ENCODE peak calls at places on chromosomes 13 and 19, in ten cellular contexts. O is HCT116; T is BE2C; L is HAP-1; Y is CD4-positive, alpha-beta T cell; N is aorta; B is right cardiac atrium; F is spleen; C is uterus; P is heart left ventricle. R is an unnamed sample. For H3K9me3, the result is how much of the 10 kb centered on the place peaks cover.

GRCh38 chr19:18460313-18460712 is 22.4 kb upstream of the ISYNA1 start:
- DNase-seq in O (no peak), T (peak), L (no peak), Y (no peak), N (peak), B (peak), F (peak), C (peak), P (peak), R (no peak)

GRCh38 chr19:40424637-40425449 is 949 bp downstream of the SERTAD1 start:
- DNase-seq in O (no peak), T (no peak), L (peak), Y (no peak), N (no peak), B (peak), F (peak), C (no peak), P (no peak), R (no peak)

GRCh38 chr13:52845766-52846566 is 2.5 kb downstream of the PCDH8 start:
- DNase-seq in O (no peak), T (peak), L (peak), Y (no peak), N (peak), B (peak), F (peak), C (no peak), P (no peak), R (no peak)

GRCh38 chr19:46373573-46374359 is 26.9 kb downstream of the PPP5C start:
- DNase-seq in O (no peak), T (peak), L (no peak), Y (no peak), N (peak), B (peak), F (no peak), C (no peak), P (peak), R (no peak)

GRCh38 chr13:20016649-20017364 is 58.3 kb downstream of the ZMYM2 start:
- DNase-seq in O (no peak), T (no peak), L (no peak), Y (no peak), N (no peak), B (no peak), F (no peak), C (no peak), P (no peak), R (no peak)

GRCh38 chr19:2061936-2062729 is 11.1 kb upstream of the MKNK2 start:
- DNase-seq in O (no peak), T (no peak), L (no peak), Y (no peak), N (no peak), B (peak), F (peak), C (peak), P (no peak), R (no peak)

GRCh38 chr19:1062387-1063029 is 4.5 kb upstream of the ARHGAP45 start:
- DNase-seq in O (no peak), T (no peak), L (peak), Y (no peak), N (no peak), B (peak), F (peak), C (no peak), P (no peak), R (no peak)

GRCh38 chr19:55693336-55693974 is 18.4 kb downstream of the EPN1 start:
- DNase-seq in O (no peak), T (no peak), L (no peak), Y (no peak), N (no peak), B (peak), F (peak), C (no peak), P (peak), R (peak)

GRCh38 chr13:73939071-73939380 is 195.2 kb downstream of the KLF12 start:
- DNase-seq in O (no peak), T (no peak), L (no peak), Y (no peak), N (no peak), B (no peak), F (no peak), C (no peak), P (no peak), R (no peak)

GRCh38 chr19:42250666-42251531 is 4.0 kb downstream of the ERF start:
- DNase-seq in O (no peak), T (no peak), L (no peak), Y (no peak), N (no peak), B (peak), F (peak), C (peak), P (peak), R (no peak)

GRCh38 chr13:90168953-90169352 is 1178.5 kb upstream of the MIR17HG start:
- DNase-seq in O (no peak), T (no peak), L (no peak), Y (no peak), N (no peak), B (no peak), F (no peak), C (no peak), P (no peak), R (no peak)

GRCh38 chr19:48868196-48868886 is at the start of gene PLEKHA4:
- DNase-seq in O (no peak), T (peak), L (peak), Y (no peak), N (peak), B (peak), F (no peak), C (peak), P (peak), R (no peak)

GRCh38 chr13:100234006-100234405 is 145.1 kb downstream of the PCCA start:
- DNase-seq in O (no peak), T (no peak), L (no peak), Y (no peak), N (no peak), B (no peak), F (no peak), C (no peak), P (no peak), R (no peak)

GRCh38 chr19:55069137-55069858 is 6.3 kb upstream of the RDH13 start:
- DNase-seq in O (no peak), T (no peak), L (no peak), Y (no peak), N (peak), B (peak), F (no peak), C (no peak), P (no peak), R (peak)

GRCh38 chr13:24630851-24631341 is 49.3 kb upstream of the ATP12A start:
- DNase-seq in O (peak), T (no peak), L (peak), Y (no peak), N (no peak), B (no peak), F (no peak), C (no peak), P (no peak), R (no peak)

GRCh38 chr19:10269333-10270179 is 1.4 kb upstream of the ICAM1 start:
- DNase-seq in O (peak), T (peak), L (peak), Y (peak), N (peak), B (peak), F (peak), C (peak), P (peak), R (peak)

GRCh38 chr19:1674293-1674679 is 21.9 kb upstream of the TCF3 start:
- DNase-seq in O (no peak), T (no peak), L (no peak), Y (no peak), N (no peak), B (peak), F (no peak), C (no peak), P (no peak), R (no peak)

GRCh38 chr13:80314711-80315505 is 26.0 kb downstream of the SPRY2 start:
- DNase-seq in O (no peak), T (no peak), L (no peak), Y (no peak), N (no peak), B (no peak), F (no peak), C (no peak), P (no peak), R (no peak)

GRCh38 chr13:29721766-29722165 is 126.3 kb upstream of the SLC7A1 start:
- DNase-seq in O (no peak), T (no peak), L (no peak), Y (no peak), N (no peak), B (no peak), F (peak), C (no peak), P (no peak), R (no peak)

GRCh38 chr13:28037399-28037798 is 48.9 kb upstream of the URAD start:
- DNase-seq in O (peak), T (no peak), L (no peak), Y (no peak), N (no peak), B (no peak), F (no peak), C (no peak), P (no peak), R (no peak)

GRCh38 chr13:80109313-80109712 is 231.6 kb downstream of the SPRY2 start:
- DNase-seq in O (no peak), T (no peak), L (no peak), Y (no peak), N (no peak), B (no peak), F (no peak), C (no peak), P (no peak), R (no peak)

GRCh38 chr19:6663236-6664187 is 6.4 kb downstream of the TNFSF14 start:
- DNase-seq in O (no peak), T (no peak), L (no peak), Y (no peak), N (no peak), B (no peak), F (peak), C (no peak), P (no peak), R (no peak)

GRCh38 chr19:18419699-18420460 is 682 bp downstream of the SSBP4 start:
- DNase-seq in O (no peak), T (peak), L (peak), Y (no peak), N (peak), B (peak), F (peak), C (peak), P (peak), R (peak)

GRCh38 chr13:48429886-48430285 is 17.0 kb upstream of the LPAR6 start:
- DNase-seq in O (no peak), T (no peak), L (no peak), Y (no peak), N (no peak), B (no peak), F (no peak), C (no peak), P (no peak), R (no peak)

GRCh38 chr19:49746206-49746958 is 16.7 kb downstream of the TSKS start:
- DNase-seq in O (peak), T (peak), L (peak), Y (no peak), N (peak), B (peak), F (peak), C (peak), P (peak), R (peak)

GRCh38 chr19:18009412-18010066 is 1.6 kb downstream of the ARRDC2 start:
- DNase-seq in O (no peak), T (no peak), L (no peak), Y (no peak), N (no peak), B (no peak), F (no peak), C (no peak), P (no peak), R (no peak)

GRCh38 chr13:51894239-51894638 is 32.5 kb downstream of the CCDC70 start:
- DNase-seq in O (no peak), T (peak), L (no peak), Y (no peak), N (no peak), B (no peak), F (no peak), C (no peak), P (no peak), R (no peak)

GRCh38 chr13:99124695-99125334 is 75.8 kb upstream of the UBAC2 start:
- DNase-seq in O (peak), T (no peak), L (no peak), Y (no peak), N (no peak), B (no peak), F (no peak), C (no peak), P (no peak), R (no peak)

GRCh38 chr19:44151491-44151890 is 10.1 kb downstream of the ZNF234 start:
- DNase-seq in O (no peak), T (no peak), L (no peak), Y (no peak), N (no peak), B (no peak), F (no peak), C (no peak), P (no peak), R (no peak)

DNA sequence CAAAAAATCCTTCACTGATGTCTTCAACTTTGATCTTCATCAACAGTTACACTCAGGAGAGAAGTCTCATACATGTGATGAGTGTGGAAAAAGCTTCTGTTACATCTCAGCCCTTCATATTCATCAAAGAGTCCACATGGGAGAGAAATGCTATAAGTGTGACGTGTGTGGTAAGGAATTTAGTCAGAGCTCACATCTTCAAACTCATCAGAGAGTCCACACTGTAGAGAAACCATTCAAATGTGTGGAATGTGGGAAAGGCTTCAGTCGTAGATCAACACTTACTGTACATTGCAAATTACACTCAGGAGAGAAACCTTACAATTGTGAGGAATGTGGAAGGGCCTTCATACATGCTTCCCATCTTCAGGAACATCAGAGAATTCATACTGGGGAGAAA is 8.4 kb upstream of the ZNF226 start:
- DNase-seq in O (no peak), T (no peak), L (no peak), Y (no peak), N (no peak), B (no peak), F (no peak), C (no peak), P (no peak), R (no peak)
- H3K9me3 ChIP-seq in O (under half), T (under half), L (under half), Y (half or more), N (under half), B (under half), F (half or more), C (under half), P (under half), R (under half)

DNA sequence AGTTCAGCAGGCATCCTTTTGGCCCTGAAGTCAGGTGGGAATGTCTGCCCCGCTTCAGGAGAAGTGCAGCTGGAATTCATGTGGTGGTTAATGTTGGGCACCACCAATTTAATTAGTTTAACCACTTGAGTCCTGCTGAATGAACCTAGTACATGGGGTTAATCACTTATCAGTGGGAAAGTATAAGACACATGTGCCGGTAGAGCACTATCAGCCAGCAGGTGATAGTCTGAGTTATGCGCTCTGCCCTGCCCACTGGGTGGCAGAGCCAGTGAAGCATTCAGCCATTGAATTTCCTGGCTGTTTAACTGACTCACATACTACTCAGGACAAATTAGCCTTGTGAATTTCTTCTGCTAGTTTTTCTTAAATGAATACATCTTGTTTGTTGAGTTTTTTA is 789.7 kb upstream of the PRR20A start:
- DNase-seq in O (no peak), T (peak), L (no peak), Y (no peak), N (no peak), B (no peak), F (no peak), C (no peak), P (no peak), R (no peak)
- H3K9me3 ChIP-seq in O (under half), T (under half), L (under half), Y (under half), N (under half), B (under half), F (under half), C (under half), P (under half), R (under half)

GRCh38 chr19:57709616-57710015 is 612 bp upstream of the ZNF154 start:
- DNase-seq in O (no peak), T (no peak), L (no peak), Y (no peak), N (no peak), B (no peak), F (no peak), C (no peak), P (no peak), R (no peak)

GRCh38 chr19:57712222-57712621 is 3.2 kb upstream of the ZNF154 start:
- DNase-seq in O (no peak), T (no peak), L (no peak), Y (no peak), N (no peak), B (no peak), F (no peak), C (no peak), P (no peak), R (no peak)

GRCh38 chr19:57701625-57702024 is 7.4 kb downstream of the ZNF154 start:
- DNase-seq in O (no peak), T (no peak), L (no peak), Y (no peak), N (no peak), B (no peak), F (no peak), C (no peak), P (no peak), R (no peak)

GRCh38 chr19:57708641-57709354 is at the start of gene ZNF154:
- DNase-seq in O (no peak), T (no peak), L (no peak), Y (no peak), N (no peak), B (peak), F (peak), C (no peak), P (peak), R (no peak)

DNA sequence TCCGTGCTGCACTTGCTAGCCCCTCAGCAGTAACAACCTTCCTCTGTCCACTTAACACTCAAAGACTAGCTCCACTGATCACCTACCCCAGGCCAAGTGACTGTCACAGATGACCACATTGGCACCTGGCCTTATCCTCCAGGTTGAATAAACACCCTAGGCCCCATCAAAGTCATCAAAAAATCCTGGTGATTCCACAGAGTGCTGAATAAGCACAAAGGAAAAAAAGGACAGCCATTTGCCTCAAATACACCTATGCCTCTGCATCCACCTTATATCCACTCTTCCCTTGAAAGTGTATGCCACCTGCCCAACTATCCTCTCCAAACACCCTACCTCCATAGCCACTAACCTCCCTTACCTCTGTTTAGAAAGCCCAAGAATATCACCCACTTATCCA is 2.7 kb downstream of the ZNF154 start:
- DNase-seq in O (no peak), T (no peak), L (no peak), Y (no peak), N (no peak), B (no peak), F (no peak), C (no peak), P (no peak), R (no peak)
- H3K9me3 ChIP-seq in O (under half), T (under half), L (under half), Y (half or more), N (half or more), B (under half), F (half or more), C (under half), P (under half), R (under half)

GRCh38 chr19:52474351-52475127 is 21.2 kb downstream of the ZNF578 start:
- DNase-seq in O (no peak), T (no peak), L (no peak), Y (no peak), N (no peak), B (no peak), F (no peak), C (no peak), P (no peak), R (no peak)

GRCh38 chr19:52473655-52474350 is 20.4 kb downstream of the ZNF578 start:
- DNase-seq in O (no peak), T (no peak), L (no peak), Y (no peak), N (no peak), B (no peak), F (no peak), C (no peak), P (no peak), R (no peak)
- H3K9me3 ChIP-seq in O (half or more), T (under half), L (under half), Y (half or more), N (under half), B (under half), F (half or more), C (under half), P (under half), R (half or more)

GRCh38 chr19:23996549-23996948 is 81.9 kb downstream of the ZNF726 start:
- DNase-seq in O (peak), T (peak), L (peak), Y (no peak), N (no peak), B (no peak), F (no peak), C (no peak), P (no peak), R (peak)

GRCh38 chr19:23991170-23991569 is 76.5 kb downstream of the ZNF726 start:
- DNase-seq in O (no peak), T (no peak), L (no peak), Y (no peak), N (no peak), B (no peak), F (no peak), C (no peak), P (no peak), R (no peak)

GRCh38 chr19:23986623-23987022 is 71.9 kb downstream of the ZNF726 start:
- DNase-seq in O (no peak), T (no peak), L (no peak), Y (no peak), N (no peak), B (no peak), F (no peak), C (no peak), P (no peak), R (no peak)

GRCh38 chr19:23992348-23992747 is 77.7 kb downstream of the ZNF726 start:
- DNase-seq in O (no peak), T (no peak), L (no peak), Y (no peak), N (no peak), B (no peak), F (no peak), C (no peak), P (no peak), R (no peak)
- H3K9me3 ChIP-seq in O (under half), T (under half), L (under half), Y (under half), N (under half), B (under half), F (under half), C (under half), P (under half), R (under half)

GRCh38 chr19:36773223-36773579 is 594 bp upstream of the ZNF850 start:
- DNase-seq in O (no peak), T (no peak), L (no peak), Y (no peak), N (no peak), B (no peak), F (no peak), C (no peak), P (no peak), R (no peak)

GRCh38 chr19:36775768-36776167 is 3.2 kb upstream of the ZNF850 start:
- DNase-seq in O (no peak), T (no peak), L (no peak), Y (no peak), N (peak), B (peak), F (no peak), C (peak), P (peak), R (no peak)

GRCh38 chr19:36772341-36773222 is at the start of gene ZNF850:
- DNase-seq in O (peak), T (peak), L (peak), Y (peak), N (peak), B (peak), F (peak), C (peak), P (peak), R (peak)

GRCh38 chr19:36771275-36772231 is 1.1 kb downstream of the ZNF850 start:
- DNase-seq in O (no peak), T (peak), L (peak), Y (no peak), N (peak), B (peak), F (peak), C (peak), P (peak), R (peak)
- H3K9me3 ChIP-seq in O (under half), T (under half), L (under half), Y (under half), N (under half), B (under half), F (half or more), C (under half), P (under half), R (under half)